ENCODE peak calls at places on chromosomes 2 and 18, in five cellular contexts. One of them, this sample, is unnamed. For H3K4me1, the result is how much of the 10 kb centered on the place peaks cover.

GRCh38 chr2:6917761-6918421 is 679 bp downstream of the RNF144A start:
- DNase-seq in aorta: peak
- DNase-seq in ascending aorta: no peak
- DNase-seq in ovary: peak
- DNase-seq in left ventricle myocardium inferior: peak
- DNase-seq in this sample: no peak

GRCh38 chr2:102619414-102620319 is at the start of gene SLC9A2:
- DNase-seq in ovary: no peak
- DNase-seq in aorta: no peak
- DNase-seq in ascending aorta: no peak
- DNase-seq in left ventricle myocardium inferior: peak
- DNase-seq in this sample: no peak

GRCh38 chr2:219720956-219721355 is 93.5 kb downstream of the SLC4A3 start:
- DNase-seq in aorta: no peak
- DNase-seq in ovary: no peak
- DNase-seq in left ventricle myocardium inferior: no peak
- DNase-seq in ascending aorta: peak
- DNase-seq in this sample: no peak

GRCh38 chr2:101768480-101769077 is 71.1 kb downstream of the MAP4K4 start:
- DNase-seq in aorta: no peak
- DNase-seq in ascending aorta: no peak
- DNase-seq in left ventricle myocardium inferior: no peak
- DNase-seq in ovary: no peak
- DNase-seq in this sample: no peak

GRCh38 chr2:45821558-45822271 is 170.2 kb downstream of the PRKCE start:
- DNase-seq in left ventricle myocardium inferior: peak
- DNase-seq in ovary: peak
- DNase-seq in ascending aorta: peak
- DNase-seq in aorta: no peak
- DNase-seq in this sample: no peak

GRCh38 chr2:172200495-172201085 is 97.9 kb upstream of the DLX2 start:
- DNase-seq in ovary: no peak
- DNase-seq in ascending aorta: no peak
- DNase-seq in left ventricle myocardium inferior: no peak
- DNase-seq in aorta: no peak
- DNase-seq in this sample: peak

GRCh38 chr2:166926657-166927056 is 38.4 kb downstream of the XIRP2 start:
- DNase-seq in left ventricle myocardium inferior: no peak
- DNase-seq in ovary: no peak
- DNase-seq in aorta: no peak
- DNase-seq in ascending aorta: no peak
- DNase-seq in this sample: no peak

GRCh38 chr2:239344857-239345216 is 56.0 kb downstream of the HDAC4 start:
- DNase-seq in left ventricle myocardium inferior: peak
- DNase-seq in ovary: no peak
- DNase-seq in aorta: no peak
- DNase-seq in ascending aorta: no peak
- DNase-seq in this sample: no peak

GRCh38 chr2:233444501-233444900 is 90.2 kb downstream of the DGKD start:
- DNase-seq in aorta: peak
- DNase-seq in ovary: peak
- DNase-seq in ascending aorta: no peak
- DNase-seq in left ventricle myocardium inferior: no peak
- DNase-seq in this sample: no peak

GRCh38 chr2:71860381-71860926 is 287.2 kb downstream of the CYP26B1 start:
- DNase-seq in aorta: no peak
- DNase-seq in left ventricle myocardium inferior: no peak
- DNase-seq in ascending aorta: peak
- DNase-seq in ovary: no peak
- DNase-seq in this sample: no peak

GRCh38 chr2:236748801-236749200 is 179.2 kb downstream of the ACKR3 start:
- DNase-seq in ovary: no peak
- DNase-seq in aorta: peak
- DNase-seq in left ventricle myocardium inferior: peak
- DNase-seq in ascending aorta: no peak
- DNase-seq in this sample: no peak

GRCh38 chr2:167431949-167432348 is 543.7 kb downstream of the XIRP2 start:
- DNase-seq in ascending aorta: no peak
- DNase-seq in left ventricle myocardium inferior: no peak
- DNase-seq in ovary: no peak
- DNase-seq in aorta: no peak
- DNase-seq in this sample: no peak

GRCh38 chr2:168712053-168712452 is 90.4 kb upstream of the NOSTRIN start:
- DNase-seq in left ventricle myocardium inferior: no peak
- DNase-seq in ascending aorta: no peak
- DNase-seq in aorta: no peak
- DNase-seq in ovary: no peak
- DNase-seq in this sample: peak

GRCh38 chr2:9330639-9331270 is 92.6 kb downstream of the ITGB1BP1 start:
- DNase-seq in ascending aorta: peak
- DNase-seq in left ventricle myocardium inferior: no peak
- DNase-seq in aorta: no peak
- DNase-seq in ovary: no peak
- DNase-seq in this sample: no peak

GRCh38 chr18:73724908-73725307 is 422.7 kb downstream of the FBXO15 start:
- DNase-seq in aorta: no peak
- DNase-seq in ovary: no peak
- DNase-seq in left ventricle myocardium inferior: no peak
- DNase-seq in ascending aorta: no peak
- DNase-seq in this sample: no peak

GRCh38 chr2:184596819-184597411 is 1.4 kb upstream of the ZNF804A start:
- DNase-seq in ovary: no peak
- DNase-seq in ascending aorta: no peak
- DNase-seq in aorta: no peak
- DNase-seq in left ventricle myocardium inferior: no peak
- DNase-seq in this sample: peak

GRCh38 chr18:49819768-49820662 is 6.7 kb upstream of the ACAA2 start:
- DNase-seq in ascending aorta: no peak
- DNase-seq in aorta: no peak
- DNase-seq in ovary: no peak
- DNase-seq in left ventricle myocardium inferior: no peak
- DNase-seq in this sample: no peak

GRCh38 chr18:55047546-55047945 is 88.3 kb upstream of the CCDC68 start:
- DNase-seq in left ventricle myocardium inferior: no peak
- DNase-seq in ovary: no peak
- DNase-seq in aorta: no peak
- DNase-seq in ascending aorta: no peak
- DNase-seq in this sample: no peak

GRCh38 chr2:235171511-235172130 is 219.8 kb downstream of the SH3BP4 start:
- DNase-seq in aorta: no peak
- DNase-seq in ovary: no peak
- DNase-seq in ascending aorta: no peak
- DNase-seq in left ventricle myocardium inferior: no peak
- DNase-seq in this sample: no peak

GRCh38 chr2:26562811-26563645 is 78.1 kb downstream of the CIB4 start:
- DNase-seq in ascending aorta: peak
- DNase-seq in aorta: peak
- DNase-seq in left ventricle myocardium inferior: no peak
- DNase-seq in ovary: no peak
- DNase-seq in this sample: no peak

GRCh38 chr2:46346719-46347118 is 49.5 kb downstream of the EPAS1 start:
- DNase-seq in aorta: no peak
- DNase-seq in ascending aorta: no peak
- DNase-seq in left ventricle myocardium inferior: no peak
- DNase-seq in ovary: no peak
- DNase-seq in this sample: no peak

GRCh38 chr2:159904127-159904564 is 106.1 kb upstream of the CD302 start:
- DNase-seq in left ventricle myocardium inferior: no peak
- DNase-seq in aorta: peak
- DNase-seq in ovary: no peak
- DNase-seq in ascending aorta: no peak
- DNase-seq in this sample: no peak

GRCh38 chr2:217512728-217513127 is 490.1 kb downstream of the TNS1 start:
- DNase-seq in ascending aorta: no peak
- DNase-seq in ovary: no peak
- DNase-seq in left ventricle myocardium inferior: no peak
- DNase-seq in aorta: no peak
- DNase-seq in this sample: no peak
- H3K4me1 ChIP-seq in ascending aorta: under half
- H3K4me1 ChIP-seq in ovary: under half
- H3K4me1 ChIP-seq in left ventricle myocardium inferior: under half
- H3K4me1 ChIP-seq in aorta: under half
- H3K4me1 ChIP-seq in this sample: under half

GRCh38 chr2:200673191-200673590 is 87.4 kb downstream of the AOX1 start:
- DNase-seq in ovary: no peak
- DNase-seq in left ventricle myocardium inferior: no peak
- DNase-seq in aorta: no peak
- DNase-seq in ascending aorta: no peak
- DNase-seq in this sample: no peak

GRCh38 chr2:200681731-200682130 is 95.9 kb downstream of the AOX1 start:
- DNase-seq in aorta: no peak
- DNase-seq in left ventricle myocardium inferior: no peak
- DNase-seq in ovary: no peak
- DNase-seq in ascending aorta: no peak
- DNase-seq in this sample: no peak

GRCh38 chr2:200679157-200679934 is 93.5 kb downstream of the AOX1 start:
- DNase-seq in ascending aorta: no peak
- DNase-seq in left ventricle myocardium inferior: no peak
- DNase-seq in ovary: no peak
- DNase-seq in aorta: no peak
- DNase-seq in this sample: no peak

GRCh38 chr2:200677161-200677560 is 91.3 kb downstream of the AOX1 start:
- DNase-seq in ovary: no peak
- DNase-seq in aorta: no peak
- DNase-seq in ascending aorta: no peak
- DNase-seq in left ventricle myocardium inferior: no peak
- DNase-seq in this sample: no peak

DNA sequence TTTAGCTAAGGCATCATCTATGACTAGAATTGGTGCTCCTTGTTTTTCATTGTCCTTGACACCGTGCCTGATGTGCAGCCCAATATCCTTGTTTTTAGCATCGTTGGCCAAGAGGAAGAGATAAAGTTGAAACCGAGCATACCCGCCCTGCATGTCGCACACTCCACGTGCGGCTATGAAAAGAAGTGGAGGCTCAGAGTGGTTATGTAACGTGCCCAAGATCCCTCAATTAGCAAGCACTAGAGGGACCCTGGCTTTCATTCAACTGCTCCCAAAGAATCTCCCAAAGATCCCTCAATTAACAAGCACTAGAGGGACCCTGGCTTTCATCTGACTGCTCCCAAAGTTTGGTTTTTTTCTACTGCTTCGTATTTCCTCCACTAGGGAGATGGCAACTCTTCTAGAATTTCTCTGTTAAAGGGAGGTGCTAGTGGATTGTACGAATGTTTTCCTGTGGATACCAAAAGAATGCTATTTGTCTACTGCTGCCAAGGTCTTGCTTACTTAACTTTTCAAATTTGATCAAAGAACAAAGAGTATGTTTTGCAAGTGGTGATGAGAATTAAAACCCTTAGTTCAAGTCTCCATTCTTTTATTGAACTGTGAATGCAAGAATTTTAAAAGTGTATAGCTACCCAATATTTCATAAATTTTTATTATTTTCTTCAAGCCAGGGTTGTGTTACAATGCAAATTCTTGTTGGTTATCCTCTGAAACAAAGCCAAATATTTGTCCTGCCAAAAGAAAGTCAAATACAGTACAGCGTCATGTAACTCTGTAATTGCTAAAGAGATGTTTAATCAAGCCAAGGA is 92.1 kb downstream of the AOX1 start:
- DNase-seq in ascending aorta: no peak
- DNase-seq in left ventricle myocardium inferior: peak
- DNase-seq in aorta: no peak
- DNase-seq in ovary: peak
- DNase-seq in this sample: no peak
- H3K27ac ChIP-seq in ascending aorta: peak
- H3K27ac ChIP-seq in left ventricle myocardium inferior: peak
- H3K27ac ChIP-seq in aorta: no peak
- H3K27ac ChIP-seq in ovary: no peak
- H3K27ac ChIP-seq in this sample: no peak

GRCh38 chr2:222294996-222295367 is 3.8 kb downstream of the PAX3 start:
- DNase-seq in left ventricle myocardium inferior: no peak
- DNase-seq in ovary: no peak
- DNase-seq in ascending aorta: no peak
- DNase-seq in aorta: no peak
- DNase-seq in this sample: no peak
- H3K4me1 ChIP-seq in left ventricle myocardium inferior: under half
- H3K4me1 ChIP-seq in ovary: under half
- H3K4me1 ChIP-seq in ascending aorta: under half
- H3K4me1 ChIP-seq in aorta: under half
- H3K4me1 ChIP-seq in this sample: under half

DNA sequence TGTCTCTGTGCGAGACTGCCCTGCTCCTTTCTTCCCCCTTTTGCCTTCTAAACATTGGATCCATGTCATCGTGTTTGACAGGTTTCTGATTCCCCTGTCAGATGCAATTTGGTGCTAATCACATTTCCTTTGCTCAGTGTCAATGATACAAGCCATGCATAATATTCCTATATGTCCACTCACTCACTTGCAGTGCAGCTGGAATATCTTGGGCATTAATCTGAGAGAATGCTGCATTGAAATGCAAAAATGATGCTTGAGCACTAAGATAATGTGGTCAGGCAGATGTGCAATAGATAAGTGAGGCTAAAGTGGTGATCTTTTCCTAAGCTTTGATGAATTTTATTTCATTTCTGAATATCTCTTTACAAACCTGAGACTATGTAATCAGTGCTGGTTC is 375.5 kb downstream of the PARD3B start:
- DNase-seq in left ventricle myocardium inferior: no peak
- DNase-seq in aorta: no peak
- DNase-seq in ascending aorta: no peak
- DNase-seq in ovary: no peak
- DNase-seq in this sample: no peak
- H3K27ac ChIP-seq in left ventricle myocardium inferior: no peak
- H3K27ac ChIP-seq in aorta: no peak
- H3K27ac ChIP-seq in ascending aorta: no peak
- H3K27ac ChIP-seq in ovary: no peak
- H3K27ac ChIP-seq in this sample: no peak

DNA sequence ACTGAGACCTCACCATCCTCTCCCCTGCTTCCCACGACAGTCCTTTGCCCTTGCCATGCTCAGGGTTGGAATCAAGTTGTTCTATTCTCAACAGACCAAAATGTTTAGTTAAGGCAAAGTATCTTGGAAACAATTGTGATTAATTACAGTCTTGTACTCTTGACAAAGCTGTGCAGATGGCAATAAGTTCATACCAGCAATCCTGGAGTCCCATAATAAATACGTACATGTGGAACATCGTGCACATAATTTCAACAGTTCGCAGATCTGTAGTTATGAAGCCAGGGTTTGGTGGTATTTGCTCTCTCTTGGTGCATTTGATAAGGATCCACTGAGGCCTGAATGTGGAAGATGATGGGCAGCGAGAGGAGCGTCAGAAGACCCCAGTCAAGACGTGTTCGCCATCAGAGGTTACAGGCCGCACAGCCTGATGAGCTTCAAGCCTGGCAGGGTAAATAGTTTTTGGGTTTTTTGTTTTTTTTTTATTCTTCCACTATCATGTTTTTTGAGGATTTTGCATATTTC is 52.9 kb upstream of the EML6 start:
- DNase-seq in aorta: no peak
- DNase-seq in ovary: no peak
- DNase-seq in ascending aorta: no peak
- DNase-seq in left ventricle myocardium inferior: no peak
- DNase-seq in this sample: no peak
- H3K4me1 ChIP-seq in aorta: under half
- H3K4me1 ChIP-seq in ovary: under half
- H3K4me1 ChIP-seq in ascending aorta: under half
- H3K4me1 ChIP-seq in left ventricle myocardium inferior: half or more
- H3K4me1 ChIP-seq in this sample: under half

GRCh38 chr2:25252291-25253152 is 84.1 kb upstream of the POMC start:
- DNase-seq in ovary: peak
- DNase-seq in ascending aorta: peak
- DNase-seq in left ventricle myocardium inferior: peak
- DNase-seq in aorta: peak
- DNase-seq in this sample: no peak
- H3K27ac ChIP-seq in ovary: peak
- H3K27ac ChIP-seq in ascending aorta: peak
- H3K27ac ChIP-seq in left ventricle myocardium inferior: peak
- H3K27ac ChIP-seq in aorta: no peak
- H3K27ac ChIP-seq in this sample: no peak

This sample was measured in Karpas-422.